ENCODE peak calls at places on chromosomes 16 and 17, in six cellular contexts. One of them, this sample, is unnamed.

GRCh38 chr17:66712453-66712852 is 122.5 kb upstream of the CACNG5 start:
- DNase-seq in esophagus muscularis mucosa: no peak
- DNase-seq in prostate gland: no peak
- DNase-seq in IMR-90: no peak
- DNase-seq in H54: no peak
- DNase-seq in uterus: no peak
- DNase-seq in this sample: no peak

GRCh38 chr17:39400547-39401411 is 647 bp downstream of the FBXL20 start:
- DNase-seq in prostate gland: no peak
- DNase-seq in IMR-90: no peak
- DNase-seq in H54: no peak
- DNase-seq in esophagus muscularis mucosa: no peak
- DNase-seq in uterus: no peak
- DNase-seq in this sample: no peak

GRCh38 chr16:13036600-13036999 is 135.2 kb downstream of the SHISA9 start:
- DNase-seq in esophagus muscularis mucosa: no peak
- DNase-seq in IMR-90: peak; percentile 11
- DNase-seq in prostate gland: peak; percentile 9
- DNase-seq in H54: no peak
- DNase-seq in uterus: no peak
- DNase-seq in this sample: peak; percentile 70

GRCh38 chr17:7478276-7479138 is 924 bp downstream of the ZBTB4 start:
- DNase-seq in IMR-90: peak; percentile 18
- DNase-seq in uterus: peak; percentile 64
- DNase-seq in esophagus muscularis mucosa: no peak
- DNase-seq in H54: peak; percentile 57
- DNase-seq in prostate gland: peak; percentile 42
- DNase-seq in this sample: peak; percentile 62

GRCh38 chr17:82924812-82925211 is 85.0 kb upstream of the ZNF750 start:
- DNase-seq in prostate gland: no peak
- DNase-seq in IMR-90: no peak
- DNase-seq in esophagus muscularis mucosa: no peak
- DNase-seq in uterus: no peak
- DNase-seq in H54: no peak
- DNase-seq in this sample: no peak

GRCh38 chr17:66171692-66172091 is 20.2 kb downstream of the CEP112 start:
- DNase-seq in H54: no peak
- DNase-seq in esophagus muscularis mucosa: no peak
- DNase-seq in IMR-90: no peak
- DNase-seq in prostate gland: no peak
- DNase-seq in uterus: no peak
- DNase-seq in this sample: no peak

GRCh38 chr17:82808006-82808405 is 31.8 kb downstream of the ZNF750 start:
- DNase-seq in esophagus muscularis mucosa: no peak
- DNase-seq in uterus: no peak
- DNase-seq in IMR-90: no peak
- DNase-seq in prostate gland: no peak
- DNase-seq in H54: no peak
- DNase-seq in this sample: no peak

GRCh38 chr16:68401871-68402747 is 46.2 kb downstream of the SMPD3 start:
- DNase-seq in esophagus muscularis mucosa: no peak
- DNase-seq in prostate gland: no peak
- DNase-seq in IMR-90: peak; percentile 68
- DNase-seq in uterus: no peak
- DNase-seq in H54: peak; percentile 83
- DNase-seq in this sample: no peak

GRCh38 chr17:10337976-10338375 is 34.8 kb downstream of the MYH13 start:
- DNase-seq in IMR-90: peak; percentile 83
- DNase-seq in prostate gland: no peak
- DNase-seq in uterus: no peak
- DNase-seq in H54: no peak
- DNase-seq in esophagus muscularis mucosa: no peak
- DNase-seq in this sample: no peak

GRCh38 chr16:4915226-4915761 is 21.7 kb downstream of the PPL start:
- DNase-seq in H54: peak; percentile 82
- DNase-seq in esophagus muscularis mucosa: no peak
- DNase-seq in prostate gland: no peak
- DNase-seq in uterus: no peak
- DNase-seq in IMR-90: peak; percentile 96
- DNase-seq in this sample: no peak

GRCh38 chr17:67528751-67529436 is 151.8 kb downstream of the PITPNC1 start:
- DNase-seq in H54: peak; percentile 98
- DNase-seq in uterus: peak; percentile 56
- DNase-seq in IMR-90: peak; percentile 93
- DNase-seq in prostate gland: peak; percentile 28
- DNase-seq in esophagus muscularis mucosa: peak; percentile 93
- DNase-seq in this sample: peak; percentile 86

GRCh38 chr16:56302506-56302905 is 111.2 kb downstream of the GNAO1 start:
- DNase-seq in uterus: no peak
- DNase-seq in prostate gland: no peak
- DNase-seq in IMR-90: no peak
- DNase-seq in esophagus muscularis mucosa: no peak
- DNase-seq in H54: no peak
- DNase-seq in this sample: no peak

GRCh38 chr17:79681101-79681621 is 49.6 kb upstream of the ENPP7 start:
- DNase-seq in esophagus muscularis mucosa: no peak
- DNase-seq in H54: no peak
- DNase-seq in IMR-90: no peak
- DNase-seq in uterus: no peak
- DNase-seq in prostate gland: no peak
- DNase-seq in this sample: no peak

GRCh38 chr17:66970797-66971196 is 6.3 kb downstream of the CACNG4 start:
- DNase-seq in uterus: no peak
- DNase-seq in IMR-90: no peak
- DNase-seq in prostate gland: no peak
- DNase-seq in esophagus muscularis mucosa: no peak
- DNase-seq in H54: no peak
- DNase-seq in this sample: no peak

GRCh38 chr16:56946767-56947603 is 14.8 kb upstream of the CETP start:
- DNase-seq in prostate gland: no peak
- DNase-seq in IMR-90: no peak
- DNase-seq in esophagus muscularis mucosa: no peak
- DNase-seq in H54: no peak
- DNase-seq in uterus: no peak
- DNase-seq in this sample: no peak

GRCh38 chr17:12955521-12955920 is 62.3 kb downstream of the ELAC2 start:
- DNase-seq in prostate gland: no peak
- DNase-seq in IMR-90: no peak
- DNase-seq in H54: no peak
- DNase-seq in esophagus muscularis mucosa: no peak
- DNase-seq in uterus: no peak
- DNase-seq in this sample: no peak

GRCh38 chr16:69108069-69108904 is 2.8 kb downstream of the HAS3 start:
- DNase-seq in uterus: no peak
- DNase-seq in prostate gland: no peak
- DNase-seq in H54: peak; percentile 46
- DNase-seq in esophagus muscularis mucosa: no peak
- DNase-seq in IMR-90: no peak
- DNase-seq in this sample: no peak

GRCh38 chr17:74569392-74570003 is 2.2 kb upstream of the CD300H start:
- DNase-seq in IMR-90: peak; percentile 58
- DNase-seq in prostate gland: no peak
- DNase-seq in uterus: peak; percentile 20
- DNase-seq in H54: peak; percentile 85
- DNase-seq in esophagus muscularis mucosa: no peak
- DNase-seq in this sample: peak; percentile 48

GRCh38 chr17:48457080-48457836 is 27.2 kb upstream of the SKAP1 start:
- DNase-seq in esophagus muscularis mucosa: no peak
- DNase-seq in uterus: peak; percentile 30
- DNase-seq in H54: no peak
- DNase-seq in prostate gland: peak; percentile 26
- DNase-seq in IMR-90: peak; percentile 39
- DNase-seq in this sample: peak; percentile 71

GRCh38 chr17:56499799-56500388 is 93.6 kb upstream of the NOG start:
- DNase-seq in IMR-90: peak; percentile 37
- DNase-seq in H54: peak; percentile 19
- DNase-seq in esophagus muscularis mucosa: no peak
- DNase-seq in uterus: no peak
- DNase-seq in prostate gland: no peak
- DNase-seq in this sample: peak; percentile 40

GRCh38 chr17:35766903-35767510 is 6.3 kb downstream of the C17orf50 start:
- DNase-seq in esophagus muscularis mucosa: no peak
- DNase-seq in uterus: no peak
- DNase-seq in H54: peak; percentile 72
- DNase-seq in prostate gland: peak; percentile 28
- DNase-seq in IMR-90: peak; percentile 43
- DNase-seq in this sample: no peak

GRCh38 chr17:46879101-46879500 is 27.7 kb downstream of the WNT9B start:
- DNase-seq in uterus: no peak
- DNase-seq in prostate gland: no peak
- DNase-seq in H54: no peak
- DNase-seq in IMR-90: no peak
- DNase-seq in esophagus muscularis mucosa: no peak
- DNase-seq in this sample: no peak

GRCh38 chr17:55273579-55274370 is 9.0 kb downstream of the HLF start:
- DNase-seq in prostate gland: peak; percentile 80
- DNase-seq in esophagus muscularis mucosa: no peak
- DNase-seq in uterus: peak; percentile 55
- DNase-seq in IMR-90: no peak
- DNase-seq in H54: peak; percentile 48
- DNase-seq in this sample: peak; percentile 80

DNA sequence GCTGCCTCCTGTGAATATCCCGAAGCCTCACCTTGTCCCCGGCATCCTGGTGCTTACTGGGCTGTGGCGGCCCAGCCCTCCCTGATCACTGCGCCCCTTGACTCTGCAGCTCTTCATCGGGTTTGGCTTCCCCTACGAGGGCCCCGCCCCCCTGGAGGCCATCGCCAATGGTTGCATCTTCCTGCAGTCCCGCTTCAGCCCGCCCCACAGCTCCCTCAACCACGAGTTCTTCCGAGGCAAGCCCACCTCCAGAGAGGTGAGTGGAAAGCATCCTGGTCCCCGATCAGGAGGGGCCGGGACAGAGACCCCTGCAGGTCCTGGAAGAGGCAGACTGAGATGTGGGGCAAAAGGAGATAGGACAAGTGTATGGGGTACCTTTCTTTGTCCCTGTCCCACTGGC is 72.1 kb downstream of the MGAT5B start:
- DNase-seq in H54: no peak
- DNase-seq in IMR-90: no peak
- DNase-seq in esophagus muscularis mucosa: no peak
- DNase-seq in prostate gland: no peak
- DNase-seq in uterus: no peak
- DNase-seq in this sample: no peak
- TF ChIP-seq POLR2A in H54: no peak
- TF ChIP-seq POLR2A in IMR-90: no peak
- TF ChIP-seq POLR2A in esophagus muscularis mucosa: no peak
- TF ChIP-seq POLR2A in prostate gland: no peak
- TF ChIP-seq POLR2A in uterus: no peak
- TF ChIP-seq POLR2A in this sample: no peak

GRCh38 chr16:30658731-30659506 is 688 bp downstream of the FBRS start:
- DNase-seq in prostate gland: peak; percentile 87
- DNase-seq in H54: peak; percentile 75
- DNase-seq in uterus: peak; percentile 82
- DNase-seq in esophagus muscularis mucosa: peak; percentile 96
- DNase-seq in IMR-90: peak; percentile 97
- DNase-seq in this sample: peak; percentile 95
- TF ChIP-seq POLR2A in prostate gland: no peak
- TF ChIP-seq POLR2A in H54: no peak
- TF ChIP-seq POLR2A in uterus: no peak
- TF ChIP-seq POLR2A in esophagus muscularis mucosa: no peak
- TF ChIP-seq POLR2A in IMR-90: peak; percentile 15
- TF ChIP-seq POLR2A in this sample: no peak

GRCh38 chr16:19085679-19086200 is 18.3 kb downstream of the COQ7 start:
- DNase-seq in uterus: no peak
- DNase-seq in H54: no peak
- DNase-seq in IMR-90: no peak
- DNase-seq in prostate gland: no peak
- DNase-seq in esophagus muscularis mucosa: no peak
- DNase-seq in this sample: no peak

GRCh38 chr16:19083670-19084069 is 16.3 kb downstream of the COQ7 start:
- DNase-seq in esophagus muscularis mucosa: no peak
- DNase-seq in prostate gland: no peak
- DNase-seq in IMR-90: no peak
- DNase-seq in uterus: no peak
- DNase-seq in H54: no peak
- DNase-seq in this sample: no peak

GRCh38 chr16:19086322-19087199 is 19.1 kb downstream of the COQ7 start:
- DNase-seq in esophagus muscularis mucosa: peak; percentile 95
- DNase-seq in IMR-90: peak; percentile 91
- DNase-seq in H54: peak; percentile 83
- DNase-seq in prostate gland: peak; percentile 81
- DNase-seq in uterus: peak; percentile 83
- DNase-seq in this sample: peak; percentile 88

GRCh38 chr16:19084139-19084538 is 16.7 kb downstream of the COQ7 start:
- DNase-seq in uterus: no peak
- DNase-seq in esophagus muscularis mucosa: no peak
- DNase-seq in prostate gland: no peak
- DNase-seq in H54: no peak
- DNase-seq in IMR-90: no peak
- DNase-seq in this sample: no peak

DNA sequence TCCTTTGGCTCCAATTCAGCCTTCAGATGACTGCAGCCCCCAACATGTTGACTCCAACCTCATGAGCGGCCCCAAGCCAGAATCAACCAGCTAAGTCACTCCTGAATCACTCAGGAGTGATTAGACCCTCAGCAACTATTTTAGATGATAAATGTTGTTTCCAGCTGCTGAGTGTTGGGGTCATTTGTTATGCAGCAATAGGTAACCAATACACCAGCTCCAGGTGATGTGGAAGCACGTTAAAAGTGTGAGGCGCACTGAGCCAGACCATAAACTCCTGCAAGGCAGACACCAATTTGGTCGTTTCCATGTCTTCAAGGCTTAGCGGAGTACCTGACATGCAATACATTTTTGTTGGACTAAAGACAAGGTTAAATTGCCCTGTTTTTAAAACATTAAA is 17.5 kb downstream of the COQ7 start:
- DNase-seq in prostate gland: no peak
- DNase-seq in esophagus muscularis mucosa: no peak
- DNase-seq in H54: no peak
- DNase-seq in IMR-90: no peak
- DNase-seq in uterus: no peak
- DNase-seq in this sample: no peak
- TF ChIP-seq POLR2A in prostate gland: no peak
- TF ChIP-seq POLR2A in esophagus muscularis mucosa: no peak
- TF ChIP-seq POLR2A in H54: no peak
- TF ChIP-seq POLR2A in IMR-90: no peak
- TF ChIP-seq POLR2A in uterus: no peak
- TF ChIP-seq POLR2A in this sample: no peak

DNA sequence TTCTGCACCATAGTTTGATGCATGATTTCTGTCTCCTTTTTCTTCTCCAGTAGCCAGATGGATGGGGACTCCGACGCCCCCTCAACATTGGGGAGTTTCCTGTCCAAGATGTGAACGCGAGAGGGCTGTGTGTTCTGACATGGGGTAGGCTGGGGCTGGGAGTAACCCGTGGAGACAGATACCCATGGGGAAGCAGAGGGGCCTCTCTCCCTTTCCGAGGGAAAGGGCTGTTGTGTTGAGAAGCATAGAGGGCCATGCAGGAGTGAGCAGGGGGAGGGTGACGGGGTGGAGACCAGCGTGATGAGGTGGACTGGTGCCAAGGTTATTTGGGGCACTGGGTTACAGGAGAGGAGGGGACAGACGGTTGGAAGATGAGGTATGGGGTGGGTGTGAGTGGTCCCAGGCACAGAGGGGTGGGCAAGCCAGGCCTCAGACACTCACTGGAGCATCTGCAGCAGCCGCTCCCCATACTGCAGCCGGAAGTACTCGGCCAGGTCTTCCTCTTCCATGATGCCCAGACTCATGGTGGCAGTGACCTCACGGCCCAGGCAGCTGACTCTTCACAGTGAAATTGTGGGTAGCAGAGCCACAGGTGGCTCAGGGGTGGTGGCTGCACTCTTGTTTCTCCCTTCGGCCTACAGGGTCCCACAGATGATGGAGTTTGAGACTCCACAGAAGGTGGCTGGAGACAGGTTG is 402 bp downstream of the CCDC42 start:
- DNase-seq in esophagus muscularis mucosa: no peak
- DNase-seq in prostate gland: no peak
- DNase-seq in H54: no peak
- DNase-seq in IMR-90: no peak
- DNase-seq in uterus: no peak
- DNase-seq in this sample: no peak
- TF ChIP-seq POLR2A in esophagus muscularis mucosa: no peak
- TF ChIP-seq POLR2A in prostate gland: no peak
- TF ChIP-seq POLR2A in H54: no peak
- TF ChIP-seq POLR2A in IMR-90: no peak
- TF ChIP-seq POLR2A in uterus: no peak
- TF ChIP-seq POLR2A in this sample: no peak